ENCODE peak calls at places on chromosomes 11 and 22, in seven cellular contexts. W is MM.1S; S is fibroblast of lung; O is SJSA1; T is endodermal cell; V is upper lobe of left lung; B is CD8-positive, alpha-beta memory T cell. C is an unnamed sample. For H3K27me3 and H3K4me1, the result is how much of the 10 kb centered on the place peaks cover.

GRCh38 chr11:15826826-15827225 is 529.5 kb downstream of the SOX6 start:
- DNase-seq in W (peak), S (peak), O (peak), T (peak), V (peak), B (no peak), C (no peak)

GRCh38 chr11:116928102-116928777 is 90.8 kb upstream of the APOA1 start:
- DNase-seq in W (peak), S (no peak), O (no peak), T (no peak), V (no peak), B (no peak), C (peak)

GRCh38 chr11:36292311-36292722 is 3.1 kb upstream of the COMMD9 start:
- DNase-seq in W (peak), S (peak), O (peak), T (peak), V (no peak), B (no peak), C (peak)

GRCh38 chr11:74877132-74877531 is 71.8 kb downstream of the XRRA1 start:
- DNase-seq in W (no peak), S (peak), O (no peak), T (peak), V (no peak), B (no peak), C (no peak)

GRCh38 chr11:33151411-33151810 is 9.9 kb downstream of the CSTF3 start:
- DNase-seq in W (no peak), S (peak), O (no peak), T (no peak), V (no peak), B (no peak), C (no peak)

GRCh38 chr11:65440831-65441499 is 18.4 kb downstream of the NEAT1 start:
- DNase-seq in W (peak), S (peak), O (no peak), T (no peak), V (no peak), B (no peak), C (no peak)

GRCh38 chr22:37178350-37179125 is 9.5 kb downstream of the C1QTNF6 start:
- DNase-seq in W (no peak), S (peak), O (no peak), T (no peak), V (no peak), B (no peak), C (no peak)

GRCh38 chr11:86372586-86372985 is 2.1 kb upstream of the CCDC81 start:
- DNase-seq in W (no peak), S (no peak), O (no peak), T (no peak), V (no peak), B (no peak), C (no peak)

GRCh38 chr11:109939176-109939810 is 153.9 kb upstream of the ZC3H12C start:
- DNase-seq in W (peak), S (peak), O (peak), T (peak), V (no peak), B (no peak), C (no peak)

GRCh38 chr11:46057489-46057888 is 63.8 kb downstream of the PHF21A start:
- DNase-seq in W (no peak), S (no peak), O (no peak), T (no peak), V (no peak), B (no peak), C (no peak)
- H3K4me3 ChIP-seq in W (no peak), S (no peak), O (no peak), T (no peak), V (no peak), B (no peak), C (no peak)

GRCh38 chr22:22137891-22138290 is 106.7 kb upstream of the VPREB1 start:
- DNase-seq in W (no peak), S (no peak), O (no peak), T (no peak), V (no peak), B (no peak), C (no peak)
- H3K27me3 ChIP-seq in W (under half), S (under half), O (half or more), T (under half), V (under half), B (under half), C (under half)

GRCh38 chr11:121463689-121464335 is 11.0 kb upstream of the SORL1-AS1 start:
- DNase-seq in W (no peak), S (no peak), O (no peak), T (no peak), V (no peak), B (no peak), C (no peak)
- H3K4me1 ChIP-seq in W (under half), S (under half), O (under half), T (under half), V (under half), B (half or more), C (half or more)

DNA sequence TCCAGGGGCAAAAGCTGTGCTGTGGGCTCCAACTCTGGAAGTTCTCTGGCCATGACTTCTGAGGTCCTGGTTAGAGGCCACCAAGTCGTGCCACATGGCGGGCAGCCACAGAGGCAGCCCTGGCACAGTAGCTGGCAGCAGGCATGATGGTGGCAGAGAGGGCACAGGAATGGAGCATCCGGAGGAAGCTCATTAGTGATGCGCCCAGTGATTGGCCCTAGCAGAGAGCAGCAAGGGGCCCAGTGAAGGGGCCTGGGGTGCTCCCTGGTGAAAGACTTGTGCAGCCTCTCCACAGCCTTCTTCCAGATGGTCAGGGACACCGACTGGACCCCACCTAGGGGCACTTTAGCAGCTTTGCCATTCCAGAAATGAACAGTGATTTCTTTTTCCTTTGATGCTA is 7.0 kb downstream of the C11orf16 start:
- DNase-seq in W (no peak), S (no peak), O (no peak), T (no peak), V (no peak), B (no peak), C (no peak)
- H3K4me3 ChIP-seq in W (no peak), S (no peak), O (no peak), T (no peak), V (no peak), B (no peak), C (no peak)